ENCODE peak calls at places on chromosomes 2 and 18, in eight cellular contexts. Y is transverse colon, H is WERI-Rb-1, P is heart left ventricle, L is MCF 10A, Q is GM20000, T is psoas muscle, X is GM06990. F is an unnamed sample.

GRCh38 chr2:236715511-236715961 is 145.9 kb downstream of the ACKR3 start:
- DNase-seq in Y (peak), H (peak), P (no peak), L (no peak), Q (no peak), T (peak), X (no peak), F (no peak)

GRCh38 chr18:58456625-58457024 is 172.3 kb downstream of the ALPK2 start:
- DNase-seq in Y (peak), H (no peak), P (no peak), L (no peak), Q (no peak), T (no peak), X (no peak), F (no peak)

GRCh38 chr18:70781860-70782453 is 493.1 kb downstream of the SOCS6 start:
- DNase-seq in Y (peak), H (peak), P (peak), L (peak), Q (peak), T (no peak), X (no peak), F (peak)

GRCh38 chr18:32308493-32309120 is 118.8 kb downstream of the MEP1B start:
- DNase-seq in Y (no peak), H (no peak), P (no peak), L (peak), Q (no peak), T (no peak), X (no peak), F (peak)

GRCh38 chr2:160507046-160507407 is 13.4 kb upstream of the RBMS1 start:
- DNase-seq in Y (no peak), H (no peak), P (no peak), L (no peak), Q (no peak), T (no peak), X (no peak), F (no peak)

GRCh38 chr2:85724731-85725181 is 29.0 kb upstream of the ATOH8 start:
- DNase-seq in Y (no peak), H (peak), P (peak), L (no peak), Q (no peak), T (no peak), X (no peak), F (no peak)

GRCh38 chr2:125679903-125680302 is 976.1 kb upstream of the GYPC start:
- DNase-seq in Y (peak), H (peak), P (no peak), L (peak), Q (no peak), T (no peak), X (no peak), F (no peak)

GRCh38 chr2:15561574-15562344 is 625 bp upstream of the NBAS start:
- DNase-seq in Y (peak), H (peak), P (no peak), L (no peak), Q (peak), T (no peak), X (peak), F (peak)

GRCh38 chr2:239593455-239593854 is 192.6 kb upstream of the HDAC4 start:
- DNase-seq in Y (no peak), H (no peak), P (peak), L (no peak), Q (no peak), T (no peak), X (no peak), F (no peak)

GRCh38 chr2:178863856-178864620 is 56.8 kb upstream of the TTN start:
- DNase-seq in Y (no peak), H (no peak), P (peak), L (peak), Q (no peak), T (peak), X (no peak), F (peak)

GRCh38 chr2:144219979-144220378 is 299.9 kb downstream of the ZEB2 start:
- DNase-seq in Y (no peak), H (no peak), P (no peak), L (no peak), Q (no peak), T (no peak), X (no peak), F (no peak)
- TF ChIP-seq CTCF in Y (no peak), H (no peak), P (no peak), L (no peak), Q (no peak), T (no peak), X (no peak), F (no peak)

DNA sequence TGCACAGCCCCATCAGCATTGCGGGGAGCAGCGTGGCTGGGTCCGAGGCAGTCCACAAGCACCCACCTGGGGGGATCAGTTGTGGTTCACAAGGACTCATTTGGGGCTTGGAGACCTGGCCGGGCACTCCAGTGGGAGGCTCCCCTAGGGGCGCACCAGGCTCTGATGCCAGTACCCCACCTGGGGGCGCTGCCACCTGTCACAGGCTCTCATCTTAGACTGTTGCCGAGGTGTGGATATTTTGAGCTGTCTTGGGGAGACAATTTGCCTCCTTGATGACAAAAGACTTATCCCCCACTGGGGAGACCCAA is 3.0 kb downstream of the ADRA2B start:
- DNase-seq in Y (no peak), H (no peak), P (no peak), L (no peak), Q (no peak), T (no peak), X (no peak), F (no peak)
- TF ChIP-seq CTCF in Y (no peak), H (peak), P (no peak), L (no peak), Q (peak), T (no peak), X (peak), F (peak)

GRCh38 chr2:407630-408029 is 119.7 kb upstream of the ALKAL2 start:
- DNase-seq in Y (no peak), H (no peak), P (no peak), L (no peak), Q (no peak), T (no peak), X (no peak), F (no peak)

GRCh38 chr2:406876-407275 is 119.0 kb upstream of the ALKAL2 start:
- DNase-seq in Y (no peak), H (no peak), P (no peak), L (no peak), Q (no peak), T (no peak), X (no peak), F (no peak)

GRCh38 chr2:404581-404980 is 116.7 kb upstream of the ALKAL2 start:
- DNase-seq in Y (no peak), H (no peak), P (no peak), L (no peak), Q (no peak), T (no peak), X (no peak), F (no peak)

GRCh38 chr2:406231-406630 is 118.3 kb upstream of the ALKAL2 start:
- DNase-seq in Y (no peak), H (no peak), P (no peak), L (no peak), Q (no peak), T (no peak), X (no peak), F (no peak)

GRCh38 chr2:409523-409922 is 121.6 kb upstream of the ALKAL2 start:
- DNase-seq in Y (no peak), H (no peak), P (no peak), L (no peak), Q (no peak), T (no peak), X (no peak), F (no peak)
- TF ChIP-seq CTCF in Y (no peak), H (no peak), P (no peak), L (no peak), Q (no peak), T (no peak), X (no peak), F (no peak)

GRCh38 chr2:181970160-181970794 is 15.4 kb upstream of the PPP1R1C start:
- DNase-seq in Y (no peak), H (no peak), P (no peak), L (no peak), Q (no peak), T (no peak), X (no peak), F (no peak)
- TF ChIP-seq CTCF in Y (no peak), H (no peak), P (peak), L (no peak), Q (peak), T (no peak), X (peak), F (peak)

GRCh38 chr2:158456309-158457066 is at the start of the genes CCDC148 and PKP4:
- DNase-seq in Y (peak), H (peak), P (peak), L (peak), Q (peak), T (peak), X (peak), F (peak)
- TF ChIP-seq CTCF in Y (peak), H (peak), P (peak), L (no peak), Q (no peak), T (no peak), X (no peak), F (peak)